ENCODE peak calls at places on chromosomes 2 and 18, in six cellular contexts. One of them, this sample, is unnamed.
A peak's percentile ranks its signal among the peaks of the same experiment; 100 is the strongest.

GRCh38 chr2:19819097-19820065 is 82.4 kb downstream of the TTC32 start:
- DNase-seq in A549: no peak
- DNase-seq in NB4: no peak
- DNase-seq in endothelial cell of umbilical vein: no peak
- DNase-seq in HepG2: no peak
- DNase-seq in GM12878: no peak
- DNase-seq in this sample: no peak

GRCh38 chr18:32042337-32042736 is 23.7 kb downstream of the RNF125 start:
- DNase-seq in A549: no peak
- DNase-seq in NB4: peak; percentile 78
- DNase-seq in endothelial cell of umbilical vein: no peak
- DNase-seq in HepG2: no peak
- DNase-seq in GM12878: no peak
- DNase-seq in this sample: no peak

GRCh38 chr2:28828382-28828781 is 17.7 kb downstream of the SPDYA start:
- DNase-seq in A549: no peak
- DNase-seq in NB4: peak; percentile 31
- DNase-seq in endothelial cell of umbilical vein: peak; percentile 16
- DNase-seq in HepG2: no peak
- DNase-seq in GM12878: no peak
- DNase-seq in this sample: no peak

GRCh38 chr18:8235916-8236315 is 373.3 kb upstream of the RAB12 start:
- DNase-seq in A549: no peak
- DNase-seq in NB4: no peak
- DNase-seq in endothelial cell of umbilical vein: no peak
- DNase-seq in HepG2: no peak
- DNase-seq in GM12878: no peak
- DNase-seq in this sample: no peak

GRCh38 chr2:190947711-190948251 is 66.2 kb downstream of the STAT1 start:
- DNase-seq in A549: peak; percentile 8
- DNase-seq in NB4: peak; percentile 70
- DNase-seq in endothelial cell of umbilical vein: peak; percentile 93
- DNase-seq in HepG2: peak; percentile 51
- DNase-seq in GM12878: peak; percentile 45
- DNase-seq in this sample: no peak

GRCh38 chr2:157367704-157368103 is 42.1 kb upstream of the ERMN start:
- DNase-seq in A549: no peak
- DNase-seq in NB4: no peak
- DNase-seq in endothelial cell of umbilical vein: no peak
- DNase-seq in HepG2: no peak
- DNase-seq in GM12878: no peak
- DNase-seq in this sample: no peak

GRCh38 chr2:145692971-145693478 is 1173.1 kb upstream of the ZEB2 start:
- DNase-seq in A549: no peak
- DNase-seq in NB4: peak; percentile 99
- DNase-seq in endothelial cell of umbilical vein: no peak
- DNase-seq in HepG2: peak; percentile 36
- DNase-seq in GM12878: peak; percentile 26
- DNase-seq in this sample: peak; percentile 72

GRCh38 chr2:204160991-204161390 is 224.4 kb downstream of the ICOS start:
- DNase-seq in A549: no peak
- DNase-seq in NB4: no peak
- DNase-seq in endothelial cell of umbilical vein: no peak
- DNase-seq in HepG2: no peak
- DNase-seq in GM12878: no peak
- DNase-seq in this sample: no peak

GRCh38 chr18:80103231-80103630 is 5.8 kb upstream of the ADNP2 start:
- DNase-seq in A549: no peak
- DNase-seq in NB4: no peak
- DNase-seq in endothelial cell of umbilical vein: no peak
- DNase-seq in HepG2: no peak
- DNase-seq in GM12878: no peak
- DNase-seq in this sample: no peak

GRCh38 chr18:10318686-10318960 is 135.8 kb upstream of the APCDD1 start:
- DNase-seq in A549: no peak
- DNase-seq in NB4: no peak
- DNase-seq in endothelial cell of umbilical vein: no peak
- DNase-seq in HepG2: no peak
- DNase-seq in GM12878: no peak
- DNase-seq in this sample: no peak

GRCh38 chr2:32963941-32964340 is 17.2 kb downstream of the LTBP1 start:
- DNase-seq in A549: no peak
- DNase-seq in NB4: no peak
- DNase-seq in endothelial cell of umbilical vein: no peak
- DNase-seq in HepG2: no peak
- DNase-seq in GM12878: no peak
- DNase-seq in this sample: no peak

GRCh38 chr2:128269358-128270305 is 49.0 kb downstream of the HS6ST1 start:
- DNase-seq in A549: no peak
- DNase-seq in NB4: peak; percentile 1
- DNase-seq in endothelial cell of umbilical vein: no peak
- DNase-seq in HepG2: no peak
- DNase-seq in GM12878: no peak
- DNase-seq in this sample: no peak

GRCh38 chr18:80129672-80130367 is 20.8 kb downstream of the ADNP2 start:
- DNase-seq in A549: no peak
- DNase-seq in NB4: no peak
- DNase-seq in endothelial cell of umbilical vein: no peak
- DNase-seq in HepG2: no peak
- DNase-seq in GM12878: no peak
- DNase-seq in this sample: no peak

GRCh38 chr2:74290466-74291216 is 52.6 kb downstream of the SLC4A5 start:
- DNase-seq in A549: no peak
- DNase-seq in NB4: no peak
- DNase-seq in endothelial cell of umbilical vein: no peak
- DNase-seq in HepG2: no peak
- DNase-seq in GM12878: peak; percentile 28
- DNase-seq in this sample: no peak

GRCh38 chr2:84735383-84735782 is 145.5 kb downstream of the TRABD2A start:
- DNase-seq in A549: no peak
- DNase-seq in NB4: no peak
- DNase-seq in endothelial cell of umbilical vein: no peak
- DNase-seq in HepG2: no peak
- DNase-seq in GM12878: no peak
- DNase-seq in this sample: no peak

DNA sequence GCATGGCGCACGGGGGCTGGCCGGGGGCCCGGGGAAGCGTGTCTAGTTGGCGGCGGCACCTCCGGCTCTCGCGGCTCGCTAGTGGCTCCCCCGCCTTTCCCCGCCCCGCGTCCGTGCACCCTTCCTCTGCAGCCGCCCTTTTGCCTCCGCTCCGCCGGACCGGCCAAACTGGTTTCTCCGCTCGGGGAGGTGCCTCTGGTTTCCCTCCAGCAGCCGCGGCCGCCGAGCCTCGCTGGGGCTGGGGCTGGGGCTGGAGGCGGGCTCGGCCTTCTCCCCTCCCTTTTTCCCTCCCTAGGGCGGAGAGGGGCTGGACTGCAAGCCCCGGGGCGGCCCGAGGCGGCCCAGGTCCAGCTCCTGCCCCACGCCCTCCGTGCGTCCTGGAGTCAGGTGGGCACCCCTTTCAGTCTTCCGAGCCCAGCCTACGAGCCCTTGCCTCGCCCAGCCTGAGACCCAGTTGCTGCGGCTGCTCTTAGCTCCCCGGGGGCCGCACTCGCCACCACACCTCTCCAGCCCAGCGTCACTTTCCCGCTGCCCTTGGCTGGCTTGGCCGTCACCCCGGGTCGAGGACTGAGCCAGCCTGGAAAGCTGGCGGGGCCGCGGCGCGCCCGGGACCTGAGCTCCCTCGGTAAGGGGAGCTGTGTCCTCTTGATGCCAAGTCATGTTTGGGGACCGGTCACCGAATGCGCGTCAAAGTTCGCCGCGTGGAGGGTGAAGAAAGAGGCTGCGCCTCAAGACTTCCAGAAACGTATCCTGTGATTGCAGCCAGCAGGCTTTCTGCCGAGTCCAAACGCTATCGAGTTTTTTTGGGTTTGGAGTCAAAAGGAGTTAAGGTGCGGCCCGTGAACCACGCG is at the start of gene ATP8B1:
- DNase-seq in A549: peak; percentile 55
- DNase-seq in NB4: peak; percentile 40
- DNase-seq in endothelial cell of umbilical vein: peak; percentile 86
- DNase-seq in HepG2: no peak
- DNase-seq in GM12878: no peak
- DNase-seq in this sample: peak; percentile 11
- TF ChIP-seq MYC in A549: no peak
- TF ChIP-seq MYC in NB4: no peak
- TF ChIP-seq MYC in endothelial cell of umbilical vein: no peak
- TF ChIP-seq MYC in HepG2: peak; percentile 34
- TF ChIP-seq MYC in GM12878: no peak
- TF ChIP-seq MYC in this sample: no peak

DNA sequence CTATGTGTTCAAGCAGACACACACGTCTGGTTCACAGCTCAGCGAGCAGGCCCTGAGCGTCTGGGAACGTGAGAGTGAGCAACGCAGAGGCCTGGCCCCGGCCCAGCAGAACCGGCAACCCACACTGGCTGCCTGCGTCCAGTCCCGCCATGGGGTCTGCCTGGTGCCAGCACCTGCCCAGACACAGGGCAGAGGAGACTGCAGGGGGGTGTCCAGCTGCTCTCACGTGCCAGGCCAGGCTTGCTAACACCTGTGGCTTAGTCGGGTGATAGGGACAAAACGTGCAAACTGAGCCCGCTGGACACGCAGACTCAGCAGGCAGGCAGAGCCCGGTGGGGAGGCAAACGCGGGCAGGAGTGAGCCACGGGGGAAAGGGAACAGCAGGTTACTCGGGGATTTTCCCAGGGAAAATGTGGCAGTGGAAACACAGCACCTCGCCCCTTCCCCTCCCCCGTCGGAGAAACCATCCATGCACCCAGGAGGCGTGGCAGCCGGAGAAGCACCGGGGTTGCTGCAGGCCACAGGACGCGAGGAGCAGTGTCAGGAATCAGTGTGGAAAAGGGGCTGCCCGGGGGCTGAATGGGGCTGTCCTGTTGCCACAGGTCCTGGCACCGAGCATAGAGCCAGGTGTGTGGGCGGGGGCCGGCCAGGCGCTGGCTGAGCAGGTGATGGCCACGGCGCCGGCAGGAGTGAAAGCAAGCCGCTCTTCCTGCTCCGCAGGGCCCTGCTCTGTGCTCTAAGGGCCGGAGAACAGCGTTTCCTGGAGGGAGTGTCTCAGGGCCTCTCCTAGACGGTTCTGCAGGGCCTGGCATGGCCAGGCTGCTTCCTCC is 154.7 kb downstream of the HDAC4 start:
- DNase-seq in A549: no peak
- DNase-seq in NB4: no peak
- DNase-seq in endothelial cell of umbilical vein: no peak
- DNase-seq in HepG2: no peak
- DNase-seq in GM12878: no peak
- DNase-seq in this sample: no peak
- TF ChIP-seq MYC in A549: no peak
- TF ChIP-seq MYC in NB4: no peak
- TF ChIP-seq MYC in endothelial cell of umbilical vein: no peak
- TF ChIP-seq MYC in HepG2: no peak
- TF ChIP-seq MYC in GM12878: no peak
- TF ChIP-seq MYC in this sample: no peak

GRCh38 chr18:48786621-48787522 is 163.9 kb downstream of the SMAD7 start:
- DNase-seq in A549: no peak
- DNase-seq in NB4: no peak
- DNase-seq in endothelial cell of umbilical vein: no peak
- DNase-seq in HepG2: no peak
- DNase-seq in GM12878: no peak
- DNase-seq in this sample: no peak

GRCh38 chr18:48785686-48786470 is 164.9 kb downstream of the SMAD7 start:
- DNase-seq in A549: no peak
- DNase-seq in NB4: no peak
- DNase-seq in endothelial cell of umbilical vein: no peak
- DNase-seq in HepG2: no peak
- DNase-seq in GM12878: no peak
- DNase-seq in this sample: no peak

GRCh38 chr18:48788378-48788777 is 162.4 kb downstream of the SMAD7 start:
- DNase-seq in A549: no peak
- DNase-seq in NB4: no peak
- DNase-seq in endothelial cell of umbilical vein: no peak
- DNase-seq in HepG2: no peak
- DNase-seq in GM12878: no peak
- DNase-seq in this sample: no peak

GRCh38 chr18:48789259-48789812 is 161.4 kb downstream of the SMAD7 start:
- DNase-seq in A549: no peak
- DNase-seq in NB4: no peak
- DNase-seq in endothelial cell of umbilical vein: peak; percentile 9
- DNase-seq in HepG2: no peak
- DNase-seq in GM12878: no peak
- DNase-seq in this sample: no peak

GRCh38 chr18:48787523-48788151 is 163.1 kb downstream of the SMAD7 start:
- DNase-seq in A549: no peak
- DNase-seq in NB4: no peak
- DNase-seq in endothelial cell of umbilical vein: no peak
- DNase-seq in HepG2: no peak
- DNase-seq in GM12878: no peak
- DNase-seq in this sample: no peak
- TF ChIP-seq MYC in A549: no peak
- TF ChIP-seq MYC in NB4: no peak
- TF ChIP-seq MYC in endothelial cell of umbilical vein: no peak
- TF ChIP-seq MYC in HepG2: no peak
- TF ChIP-seq MYC in GM12878: no peak
- TF ChIP-seq MYC in this sample: no peak

GRCh38 chr2:221518201-221518936 is 53.7 kb downstream of the EPHA4 start:
- DNase-seq in A549: no peak
- DNase-seq in NB4: no peak
- DNase-seq in endothelial cell of umbilical vein: peak; percentile 89
- DNase-seq in HepG2: no peak
- DNase-seq in GM12878: no peak
- DNase-seq in this sample: no peak

GRCh38 chr2:221518937-221519635 is 53.0 kb downstream of the EPHA4 start:
- DNase-seq in A549: no peak
- DNase-seq in NB4: no peak
- DNase-seq in endothelial cell of umbilical vein: no peak
- DNase-seq in HepG2: no peak
- DNase-seq in GM12878: no peak
- DNase-seq in this sample: no peak

GRCh38 chr2:221514305-221515040 is 57.6 kb downstream of the EPHA4 start:
- DNase-seq in A549: no peak
- DNase-seq in NB4: no peak
- DNase-seq in endothelial cell of umbilical vein: no peak
- DNase-seq in HepG2: no peak
- DNase-seq in GM12878: no peak
- DNase-seq in this sample: no peak

GRCh38 chr2:221521261-221521845 is 50.8 kb downstream of the EPHA4 start:
- DNase-seq in A549: no peak
- DNase-seq in NB4: no peak
- DNase-seq in endothelial cell of umbilical vein: no peak
- DNase-seq in HepG2: no peak
- DNase-seq in GM12878: no peak
- DNase-seq in this sample: no peak

GRCh38 chr2:221517362-221518121 is 54.6 kb downstream of the EPHA4 start:
- DNase-seq in A549: no peak
- DNase-seq in NB4: peak; percentile 35
- DNase-seq in endothelial cell of umbilical vein: peak; percentile 72
- DNase-seq in HepG2: no peak
- DNase-seq in GM12878: peak; percentile 57
- DNase-seq in this sample: no peak
- TF ChIP-seq MYC in A549: no peak
- TF ChIP-seq MYC in NB4: no peak
- TF ChIP-seq MYC in endothelial cell of umbilical vein: no peak
- TF ChIP-seq MYC in HepG2: no peak
- TF ChIP-seq MYC in GM12878: no peak
- TF ChIP-seq MYC in this sample: no peak

GRCh38 chr2:105409717-105410116 is 10.9 kb upstream of the FHL2 start:
- DNase-seq in A549: no peak
- DNase-seq in NB4: no peak
- DNase-seq in endothelial cell of umbilical vein: peak; percentile 91
- DNase-seq in HepG2: no peak
- DNase-seq in GM12878: no peak
- DNase-seq in this sample: no peak
- TF ChIP-seq MYC in A549: no peak
- TF ChIP-seq MYC in NB4: no peak
- TF ChIP-seq MYC in endothelial cell of umbilical vein: no peak
- TF ChIP-seq MYC in HepG2: no peak
- TF ChIP-seq MYC in GM12878: no peak
- TF ChIP-seq MYC in this sample: no peak

GRCh38 chr18:58848685-58849084 is 16.0 kb upstream of the ZNF532 start:
- DNase-seq in A549: no peak
- DNase-seq in NB4: peak; percentile 63
- DNase-seq in endothelial cell of umbilical vein: no peak
- DNase-seq in HepG2: no peak
- DNase-seq in GM12878: no peak
- DNase-seq in this sample: no peak
- TF ChIP-seq MYC in A549: no peak
- TF ChIP-seq MYC in NB4: no peak
- TF ChIP-seq MYC in endothelial cell of umbilical vein: no peak
- TF ChIP-seq MYC in HepG2: no peak
- TF ChIP-seq MYC in GM12878: no peak
- TF ChIP-seq MYC in this sample: no peak